ENCODE peak calls at places on chromosomes 7 and 10, in six cellular contexts. F, I, T, H, K and M are unnamed samples.

GRCh38 chr7:66118603-66119002 is 4.0 kb downstream of the CRCP start:
- DNase-seq in H (peak; percentile 47), F (no peak), K (no peak), I (no peak), T (no peak), M (no peak)

GRCh38 chr10:113497203-113497602 is 55.6 kb upstream of the HABP2 start:
- DNase-seq in H (no peak), F (no peak), K (no peak), T (no peak), I (no peak), M (no peak)

GRCh38 chr7:102395620-102395957 is 574 bp upstream of the PRKRIP1 start:
- DNase-seq in T (no peak), F (no peak), H (no peak), I (no peak), K (no peak), M (no peak)

GRCh38 chr10:123135415-123136141 is at the start of gene HMX3:
- DNase-seq in I (peak; percentile 63), F (peak; percentile 73), T (no peak), K (peak; percentile 85), H (no peak), M (peak; percentile 63)

GRCh38 chr10:31937371-31937770 is 8.7 kb upstream of the ARHGAP12 start:
- DNase-seq in F (no peak), H (no peak), T (no peak), K (no peak), I (no peak), M (no peak)

GRCh38 chr7:138902156-138902555 is 79.0 kb downstream of the KIAA1549 start:
- DNase-seq in H (no peak), I (no peak), F (no peak), T (no peak), K (no peak), M (no peak)

GRCh38 chr10:84429926-84430520 is 101.6 kb downstream of the CCSER2 start:
- DNase-seq in K (peak; percentile 87), T (peak; percentile 31), I (peak; percentile 68), H (peak; percentile 69), F (peak; percentile 7), M (peak; percentile 16)

GRCh38 chr7:72153132-72153512 is 259.0 kb downstream of the CALN1 start:
- DNase-seq in H (no peak), I (no peak), T (no peak), K (no peak), F (no peak), M (no peak)

GRCh38 chr7:184768-185264 is 7.6 kb upstream of the FAM20C start:
- DNase-seq in F (no peak), K (no peak), I (no peak), H (no peak), T (no peak), M (no peak)

GRCh38 chr7:149027560-149028345 is 552 bp downstream of the PDIA4 start:
- DNase-seq in K (no peak), F (no peak), I (no peak), H (no peak), T (no peak), M (no peak)

GRCh38 chr7:141342664-141343400 is 208.4 kb upstream of the AGK start:
- DNase-seq in I (no peak), T (no peak), F (no peak), K (no peak), H (no peak), M (no peak)

GRCh38 chr7:1969459-1970284 is 263.1 kb downstream of the MAD1L1 start:
- DNase-seq in T (no peak), K (no peak), H (no peak), I (no peak), F (no peak), M (no peak)

DNA sequence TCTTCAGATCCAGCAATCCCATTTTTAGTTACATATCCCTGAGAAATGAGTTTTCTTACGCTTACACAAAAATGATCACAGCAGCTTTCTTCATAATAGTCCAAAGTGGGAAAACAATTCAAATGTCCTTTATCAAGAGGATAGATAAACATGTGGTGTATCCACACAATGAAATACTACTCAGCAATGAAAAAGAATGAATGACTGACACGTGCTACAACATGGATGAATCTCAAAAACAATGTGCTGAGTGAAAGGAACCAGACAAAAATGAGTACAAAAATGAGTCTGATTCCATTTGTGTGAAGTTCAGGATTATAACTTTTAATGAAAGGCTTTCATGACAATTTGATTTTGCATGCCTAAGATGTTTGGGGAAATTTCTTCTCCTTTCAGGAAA is 139.1 kb downstream of the WNT2 start:
- DNase-seq in I (no peak), T (no peak), F (no peak), K (no peak), H (no peak), M (no peak)
- TF ChIP-seq POLR2AphosphoS5 in I (no peak), T (no peak), F (no peak), K (no peak), H (no peak), M (no peak)

GRCh38 chr7:47697533-47697932 is 115.6 kb upstream of the TNS3 start:
- DNase-seq in K (no peak), F (no peak), H (no peak), I (no peak), T (no peak), M (no peak)

GRCh38 chr7:47690902-47691558 is 109.1 kb upstream of the TNS3 start:
- DNase-seq in F (no peak), I (no peak), H (no peak), T (no peak), K (no peak), M (no peak)

GRCh38 chr7:47689558-47689957 is 107.6 kb upstream of the TNS3 start:
- DNase-seq in K (no peak), I (no peak), F (no peak), H (no peak), T (no peak), M (no peak)

GRCh38 chr7:47691974-47692373 is 110.1 kb upstream of the TNS3 start:
- DNase-seq in H (no peak), I (no peak), T (no peak), F (no peak), K (no peak), M (no peak)

DNA sequence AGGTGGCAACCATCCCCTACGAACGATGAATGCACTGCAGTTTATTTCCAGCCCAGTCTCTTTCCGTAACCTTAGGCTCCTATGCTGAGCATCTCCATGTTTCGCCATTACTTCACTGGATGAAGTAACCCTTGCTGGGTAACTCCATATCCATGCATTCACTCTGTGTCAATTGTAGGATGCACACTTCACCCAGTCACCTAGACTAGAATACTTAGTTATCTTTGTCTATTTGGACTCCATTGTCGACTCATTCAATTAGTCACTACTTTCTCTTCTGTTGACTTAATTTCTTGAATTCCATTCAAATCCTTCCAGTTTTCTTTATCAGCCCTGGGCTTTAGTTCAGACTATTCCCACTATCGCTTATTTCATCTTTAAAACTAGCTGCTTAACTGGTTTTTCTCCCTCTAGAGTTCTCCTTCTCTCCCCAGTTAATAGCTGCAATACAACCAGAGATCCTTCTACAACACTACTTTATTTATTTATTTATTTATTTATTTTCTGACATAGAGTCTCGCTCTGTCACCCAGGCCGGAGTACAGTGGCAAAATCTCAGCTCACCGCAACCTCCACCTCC is 111.3 kb upstream of the TNS3 start:
- DNase-seq in F (no peak), I (no peak), T (no peak), H (no peak), K (no peak), M (no peak)
- TF ChIP-seq TAF1 in F (no peak), I (no peak), T (no peak), H (no peak), K (no peak), M (no peak)

DNA sequence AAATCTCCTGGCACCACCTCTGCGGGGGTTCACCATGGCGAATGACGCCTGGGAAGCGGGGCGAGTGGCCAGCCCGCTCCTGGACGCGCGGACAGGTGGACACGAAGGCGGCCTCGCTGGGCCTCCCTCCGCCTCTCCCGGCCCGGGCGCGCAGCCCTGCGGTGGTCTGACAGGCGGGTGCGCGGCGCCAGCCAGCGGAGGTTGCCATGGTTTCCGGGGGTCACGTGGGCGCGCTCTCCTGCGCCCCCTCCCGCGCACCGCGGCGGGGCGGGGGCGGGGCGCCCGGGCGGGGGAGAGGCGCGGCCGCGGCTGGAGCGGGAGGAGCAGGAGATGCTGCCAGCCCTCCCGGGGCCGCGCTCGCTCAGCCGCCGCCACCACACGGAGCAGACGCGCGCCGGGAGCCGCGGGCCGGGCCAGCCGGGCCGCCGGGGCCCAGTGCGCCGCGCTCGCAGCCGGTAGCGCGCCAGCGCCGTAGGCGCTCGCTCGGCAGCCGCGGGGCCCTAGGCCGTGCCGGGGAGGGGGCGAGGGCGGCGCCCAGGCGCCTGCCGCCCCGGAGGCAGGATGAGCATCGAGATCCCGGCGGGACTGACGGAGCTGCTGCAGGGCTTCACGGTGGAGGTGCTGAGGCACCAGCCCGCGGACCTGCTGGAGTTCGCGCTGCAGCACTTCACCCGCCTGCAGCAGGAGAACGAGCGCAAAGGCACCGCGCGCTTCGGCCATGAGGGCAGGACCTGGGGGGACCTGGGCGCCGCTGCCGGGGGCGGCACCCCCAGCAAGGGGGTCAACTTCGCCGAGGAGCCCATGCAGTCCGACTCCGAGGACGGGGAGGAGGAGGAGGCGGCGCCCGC is at the start of gene PRKAR2B:
- DNase-seq in F (peak; percentile 61), I (peak; percentile 100), K (peak; percentile 87), T (no peak), H (peak; percentile 32), M (peak; percentile 79)
- TF ChIP-seq POLR2A in F (no peak), I (peak; percentile 60), K (no peak), T (no peak), H (no peak), M (no peak)

DNA sequence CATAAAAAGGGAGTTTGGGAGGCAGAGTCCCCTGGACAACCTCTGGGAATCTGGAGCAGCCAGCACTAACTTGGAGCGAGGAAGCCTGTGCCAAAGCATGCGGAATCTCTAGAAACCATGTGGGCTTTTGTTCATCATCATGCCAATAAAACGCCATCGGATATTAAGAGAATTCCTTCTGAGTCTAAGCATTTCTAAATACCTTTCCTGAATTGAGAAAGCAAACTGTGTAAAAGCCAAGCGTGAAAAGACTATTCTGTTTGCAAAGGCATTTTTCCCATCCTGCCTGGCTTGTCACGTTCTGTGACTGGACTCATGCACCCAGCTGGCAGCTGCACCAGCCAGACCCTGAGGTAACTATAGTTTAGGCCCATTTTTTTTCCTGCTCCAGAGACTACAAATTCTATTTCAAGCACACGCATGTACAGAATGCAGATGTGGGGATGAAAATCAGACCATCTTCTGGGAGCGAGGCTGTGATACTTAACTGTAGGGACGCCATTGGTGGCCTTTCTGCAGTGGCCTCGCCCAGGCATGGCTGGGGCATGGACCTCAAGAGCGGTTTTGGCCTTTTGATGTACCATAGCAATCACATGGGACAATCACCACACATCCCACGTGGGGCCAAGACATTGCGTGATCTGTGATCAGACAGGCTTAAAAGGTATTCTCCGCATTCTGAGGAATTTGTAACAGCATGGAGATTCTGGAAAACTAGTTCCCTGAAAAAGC is 218.9 kb downstream of the KIAA1217 start:
- DNase-seq in I (no peak), F (no peak), H (no peak), T (no peak), K (no peak), M (no peak)
- TF ChIP-seq POLR2AphosphoS5 in I (no peak), F (no peak), H (no peak), T (no peak), K (no peak), M (no peak)

GRCh38 chr10:86230538-86231180 is 135.9 kb downstream of the GRID1 start:
- DNase-seq in I (no peak), F (no peak), K (no peak), T (no peak), H (no peak), M (no peak)
- TF ChIP-seq TAF1 in I (no peak), F (no peak), K (no peak), T (no peak), H (no peak), M (no peak)